ENCODE peak calls at places on chromosomes 1 and 21, in five cellular contexts. Q is prostate gland, K is neural progenitor cell, E is thoracic aorta, S is BJ. A is an unnamed sample.

GRCh38 chr1:61539720-61540462 is 185.1 kb downstream of the TM2D1 start:
- DNase-seq in Q (no peak), K (peak; percentile 2), E (no peak), S (peak; percentile 99), A (peak; percentile 81)

GRCh38 chr21:42379425-42380215 is 13.3 kb upstream of the TFF1 start:
- DNase-seq in Q (no peak), K (no peak), E (no peak), S (no peak), A (no peak)

GRCh38 chr1:240314845-240315746 is 223.4 kb downstream of the FMN2 start:
- DNase-seq in Q (no peak), K (no peak), E (no peak), S (peak; percentile 47), A (peak; percentile 75)

GRCh38 chr1:234662148-234662547 is 52.2 kb upstream of the IRF2BP2 start:
- DNase-seq in Q (no peak), K (no peak), E (no peak), S (no peak), A (no peak)

GRCh38 chr1:94115254-94115899 is 5.6 kb downstream of the ABCA4 start:
- DNase-seq in Q (no peak), K (no peak), E (no peak), S (no peak), A (peak; percentile 69)

GRCh38 chr1:206001476-206001888 is 1.7 kb downstream of the RAB7B start:
- DNase-seq in Q (no peak), K (no peak), E (peak; percentile 41), S (peak; percentile 79), A (peak; percentile 92)

GRCh38 chr1:153310526-153310925 is 2.2 kb downstream of the PGLYRP3 start:
- DNase-seq in Q (no peak), K (no peak), E (no peak), S (no peak), A (no peak)

GRCh38 chr1:154711416-154711815 is 103.4 kb upstream of the ADAR start:
- DNase-seq in Q (no peak), K (no peak), E (no peak), S (no peak), A (no peak)

GRCh38 chr1:8116892-8117262 is 90.8 kb upstream of the ERRFI1 start:
- DNase-seq in Q (no peak), K (no peak), E (no peak), S (peak; percentile 55), A (peak; percentile 80)

GRCh38 chr1:37989381-37989930 is 366 bp downstream of the SF3A3 start:
- DNase-seq in Q (no peak), K (peak; percentile 75), E (no peak), S (no peak), A (no peak)

GRCh38 chr1:25031601-25031965 is 101.5 kb upstream of the RUNX3 start:
- DNase-seq in Q (no peak), K (no peak), E (no peak), S (no peak), A (no peak)

GRCh38 chr1:75308365-75308764 is 174.2 kb downstream of the LHX8 start:
- DNase-seq in Q (no peak), K (no peak), E (no peak), S (no peak), A (no peak)

GRCh38 chr1:203428981-203429599 is 46.5 kb upstream of the PRELP start:
- DNase-seq in Q (peak; percentile 45), K (no peak), E (no peak), S (no peak), A (no peak)

GRCh38 chr1:196577386-196577785 is 30.9 kb downstream of the KCNT2 start:
- DNase-seq in Q (no peak), K (peak; percentile 14), E (no peak), S (no peak), A (no peak)

GRCh38 chr1:59560807-59561450 is 253.8 kb upstream of the HOOK1 start:
- DNase-seq in Q (no peak), K (no peak), E (no peak), S (no peak), A (no peak)

GRCh38 chr1:52751589-52752306 is 25.5 kb downstream of the ZYG11B start:
- DNase-seq in Q (no peak), K (no peak), E (no peak), S (no peak), A (no peak)

GRCh38 chr21:39788383-39788782 is 43.4 kb downstream of the IGSF5 start:
- DNase-seq in Q (peak; percentile 89), K (peak; percentile 91), E (no peak), S (peak; percentile 31), A (peak; percentile 79)

GRCh38 chr1:223486366-223486765 is 93.2 kb downstream of the CCDC185 start:
- DNase-seq in Q (no peak), K (no peak), E (no peak), S (no peak), A (no peak)

GRCh38 chr1:212034516-212035122 is 738 bp downstream of the INTS7 start:
- DNase-seq in Q (no peak), K (no peak), E (no peak), S (no peak), A (no peak)

GRCh38 chr1:4837201-4837600 is 182.8 kb downstream of the AJAP1 start:
- DNase-seq in Q (no peak), K (no peak), E (no peak), S (no peak), A (no peak)

GRCh38 chr1:39671793-39672550 is at the start of gene NT5C1A:
- DNase-seq in Q (no peak), K (peak; percentile 71), E (no peak), S (no peak), A (no peak)

GRCh38 chr1:84450916-84451315 is 28.1 kb upstream of the RPF1 start:
- DNase-seq in Q (no peak), K (no peak), E (no peak), S (no peak), A (no peak)

GRCh38 chr1:29688477-29689365 is 452.4 kb downstream of the PTPRU start:
- DNase-seq in Q (no peak), K (no peak), E (no peak), S (peak; percentile 63), A (peak; percentile 74)

GRCh38 chr1:29686012-29686930 is 449.9 kb downstream of the PTPRU start:
- DNase-seq in Q (no peak), K (no peak), E (no peak), S (no peak), A (no peak)

GRCh38 chr1:29687601-29688244 is 451.4 kb downstream of the PTPRU start:
- DNase-seq in Q (no peak), K (no peak), E (no peak), S (no peak), A (peak; percentile 71)

GRCh38 chr1:29685387-29685786 is 449.1 kb downstream of the PTPRU start:
- DNase-seq in Q (no peak), K (no peak), E (no peak), S (no peak), A (no peak)

GRCh38 chr1:29687166-29687565 is 450.8 kb downstream of the PTPRU start:
- DNase-seq in Q (no peak), K (no peak), E (no peak), S (no peak), A (peak; percentile 29)
- H3K4me3 ChIP-seq in Q (no peak overlapping the region), K (no peak overlapping the region), E (no peak overlapping the region), S (no peak overlapping the region), A (no peak overlapping the region)

DNA sequence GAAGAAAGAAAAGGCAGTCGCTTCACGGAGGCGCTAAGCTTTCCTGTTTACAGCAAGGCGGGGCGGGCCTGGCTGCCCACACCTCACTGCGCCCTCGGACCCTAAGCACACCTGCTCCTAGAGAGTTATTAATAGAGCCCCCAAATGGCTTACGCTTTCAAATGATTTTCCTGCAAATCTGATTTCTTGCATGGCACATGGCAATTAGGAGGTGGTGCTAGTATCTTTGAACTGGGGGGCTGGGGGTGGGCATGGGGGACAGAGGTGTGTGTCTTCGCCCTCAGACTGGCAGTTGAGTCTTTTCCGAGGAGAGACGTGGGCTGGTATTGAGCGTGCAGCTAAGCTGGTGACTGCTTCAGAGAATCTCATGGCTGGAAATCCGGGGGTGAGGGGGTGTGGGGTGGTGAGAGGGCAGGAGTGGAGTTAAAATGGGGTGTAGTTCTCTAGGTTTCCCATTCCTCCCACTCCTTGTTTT is 1.3 kb downstream of the S1PR1 start:
- DNase-seq in Q (no peak), K (peak; percentile 62), E (no peak), S (no peak), A (peak; percentile 42)
- TF ChIP-seq CTCF in Q (no peak), K (no peak), E (no peak), S (no peak), A (no peak)

GRCh38 chr1:50422675-50422945 is 633 bp downstream of the DMRTA2 start:
- DNase-seq in Q (no peak), K (no peak), E (no peak), S (no peak), A (no peak)
- H3K4me3 ChIP-seq in Q (no peak overlapping the region), K (peak overlapping the region; percentile 49), E (peak overlapping the region; percentile 65), S (no peak overlapping the region), A (no peak overlapping the region)

GRCh38 chr21:26715878-26716506 is 129.2 kb downstream of the ADAMTS1 start:
- DNase-seq in Q (peak; percentile 8), K (peak; percentile 74), E (no peak), S (no peak), A (peak; percentile 51)

GRCh38 chr21:26719750-26720149 is 125.5 kb downstream of the ADAMTS1 start:
- DNase-seq in Q (no peak), K (no peak), E (no peak), S (no peak), A (peak; percentile 17)

GRCh38 chr21:26715116-26715515 is 130.1 kb downstream of the ADAMTS1 start:
- DNase-seq in Q (no peak), K (no peak), E (no peak), S (no peak), A (no peak)

DNA sequence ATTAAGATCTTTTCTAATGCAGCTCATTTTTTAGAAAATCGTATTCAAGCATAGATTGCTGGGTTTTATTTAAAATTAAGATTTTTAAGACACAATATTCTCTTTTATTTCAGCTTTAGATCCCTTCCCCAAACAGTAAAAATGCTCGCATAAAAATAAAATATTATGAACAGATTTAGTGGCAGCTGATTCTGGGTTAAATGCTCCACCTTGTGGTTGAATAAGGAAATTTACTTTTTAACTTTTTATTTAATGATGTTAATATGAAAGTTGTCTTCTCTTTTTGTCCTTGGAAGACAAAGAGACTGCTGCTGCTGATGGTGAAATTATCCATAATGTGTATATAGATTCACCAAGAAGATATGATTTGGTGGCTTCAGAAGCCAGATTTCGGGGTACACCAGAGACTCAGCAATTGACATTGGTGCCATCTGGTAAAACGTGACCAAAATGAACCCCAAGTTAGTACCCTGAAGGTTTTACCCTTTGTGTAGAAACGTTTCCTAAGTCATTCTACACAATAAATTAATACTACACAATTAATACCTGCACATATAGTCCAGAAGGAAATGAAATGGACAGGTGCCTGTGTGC is 128.0 kb downstream of the ADAMTS1 start:
- DNase-seq in Q (no peak), K (no peak), E (no peak), S (no peak), A (peak; percentile 35)
- TF ChIP-seq CTCF in Q (peak; percentile 65), K (peak; percentile 74), E (peak; percentile 61), S (peak; percentile 54), A (peak; percentile 63)

DNA sequence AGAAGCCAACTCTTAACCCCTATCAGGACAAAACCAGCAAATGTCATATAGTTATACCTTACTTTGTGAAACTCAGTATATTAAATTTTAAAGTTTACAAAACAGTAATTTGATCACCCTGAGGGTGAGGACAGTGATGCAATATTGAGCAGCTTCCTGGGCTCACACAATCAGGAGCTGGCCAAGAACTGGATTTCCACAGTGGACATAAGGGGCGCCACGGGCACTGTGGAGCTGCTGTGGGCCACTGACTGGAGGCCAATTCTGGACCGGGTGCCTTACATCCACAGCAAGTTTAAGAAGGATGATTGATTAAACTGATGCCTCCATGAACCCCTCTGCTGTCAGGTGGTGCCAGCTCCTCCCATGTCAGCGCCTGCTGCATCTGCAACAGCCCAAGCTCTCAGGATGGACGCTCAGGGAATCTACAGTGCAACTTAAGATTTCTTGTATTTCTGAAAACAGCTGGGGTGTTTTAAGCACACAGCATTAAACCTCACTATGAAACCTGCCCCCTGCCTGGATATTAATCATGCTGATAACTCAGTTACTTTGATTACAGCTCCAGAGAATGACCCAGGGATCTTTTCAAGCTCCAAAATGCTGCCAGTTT is 55.9 kb downstream of the TOR3A start:
- DNase-seq in Q (no peak), K (no peak), E (no peak), S (no peak), A (peak; percentile 49)
- H3K4me3 ChIP-seq in Q (no peak overlapping the region), K (no peak overlapping the region), E (no peak overlapping the region), S (no peak overlapping the region), A (no peak overlapping the region)

A was measured in AG10803.